ENCODE peak calls at places on chromosomes 1 and 21, in seven cellular contexts. C is astrocyte; L is nephron progenitor cell; P is esophagus squamous epithelium; D is CD4-positive, alpha-beta T cell; A is psoas muscle; F is K562. N is an unnamed sample.

GRCh38 chr1:6962390-6962955 is 177.2 kb downstream of the CAMTA1 start:
- DNase-seq in C (no peak), L (peak), P (no peak), D (peak), A (peak), F (peak), N (no peak)

GRCh38 chr1:5497471-5497870 is 494.8 kb downstream of the NPHP4 start:
- DNase-seq in C (no peak), L (no peak), P (no peak), D (no peak), A (no peak), F (no peak), N (no peak)

GRCh38 chr1:118556936-118557335 is 371.9 kb upstream of the SPAG17 start:
- DNase-seq in C (no peak), L (no peak), P (no peak), D (no peak), A (no peak), F (no peak), N (no peak)

GRCh38 chr1:71706030-71706671 is 576.2 kb downstream of the NEGR1 start:
- DNase-seq in C (no peak), L (no peak), P (no peak), D (no peak), A (no peak), F (no peak), N (no peak)

GRCh38 chr1:3190256-3191041 is 121.4 kb downstream of the PRDM16 start:
- DNase-seq in C (peak), L (no peak), P (no peak), D (no peak), A (no peak), F (no peak), N (no peak)

GRCh38 chr1:17197696-17198095 is 7.2 kb upstream of the PADI1 start:
- DNase-seq in C (no peak), L (no peak), P (no peak), D (no peak), A (no peak), F (no peak), N (no peak)

GRCh38 chr1:45012639-45013278 is 705 bp downstream of the UROD start:
- DNase-seq in C (peak), L (peak), P (no peak), D (no peak), A (peak), F (peak), N (peak)

GRCh38 chr1:2204384-2205190 is 10.0 kb upstream of the FAAP20 start:
- DNase-seq in C (peak), L (peak), P (no peak), D (no peak), A (peak), F (peak), N (peak)

GRCh38 chr1:77342745-77343144 is 60.9 kb downstream of the AK5 start:
- DNase-seq in C (no peak), L (no peak), P (no peak), D (no peak), A (no peak), F (no peak), N (no peak)

GRCh38 chr1:151515265-151515664 is 4.1 kb downstream of the CGN start:
- DNase-seq in C (no peak), L (no peak), P (no peak), D (no peak), A (no peak), F (no peak), N (no peak)

GRCh38 chr1:8665824-8666223 is 151.6 kb downstream of the RERE start:
- DNase-seq in C (no peak), L (no peak), P (no peak), D (no peak), A (no peak), F (no peak), N (no peak)

GRCh38 chr1:239717097-239718051 is 331.0 kb downstream of the CHRM3 start:
- DNase-seq in C (peak), L (no peak), P (no peak), D (no peak), A (no peak), F (no peak), N (no peak)

GRCh38 chr1:85361106-85361505 is 84.7 kb upstream of the BCL10 start:
- DNase-seq in C (peak), L (no peak), P (no peak), D (no peak), A (no peak), F (no peak), N (peak)

GRCh38 chr1:86971778-86972177 is 57.3 kb downstream of the HS2ST1 start:
- DNase-seq in C (no peak), L (no peak), P (no peak), D (no peak), A (no peak), F (no peak), N (no peak)

GRCh38 chr1:229582011-229582694 is 23.6 kb upstream of the ABCB10 start:
- DNase-seq in C (peak), L (no peak), P (no peak), D (no peak), A (peak), F (no peak), N (no peak)

GRCh38 chr1:229636042-229636441 is 10.0 kb downstream of the URB2 start:
- DNase-seq in C (no peak), L (no peak), P (no peak), D (no peak), A (no peak), F (no peak), N (no peak)

GRCh38 chr1:17289756-17290155 is 18.2 kb upstream of the PADI4 start:
- DNase-seq in C (peak), L (no peak), P (no peak), D (no peak), A (no peak), F (no peak), N (peak)

GRCh38 chr1:3348196-3348865 is 106.1 kb upstream of the ARHGEF16 start:
- DNase-seq in C (no peak), L (no peak), P (no peak), D (no peak), A (no peak), F (no peak), N (no peak)

GRCh38 chr21:41958886-41959563 is 5.2 kb upstream of the C2CD2 start:
- DNase-seq in C (no peak), L (no peak), P (no peak), D (no peak), A (peak), F (no peak), N (no peak)

GRCh38 chr1:155037043-155037442 is 3.4 kb downstream of the DCST1 start:
- DNase-seq in C (no peak), L (no peak), P (no peak), D (no peak), A (no peak), F (no peak), N (no peak)

GRCh38 chr1:232594018-232594502 is 35.9 kb downstream of the SIPA1L2 start:
- DNase-seq in C (peak), L (no peak), P (no peak), D (no peak), A (no peak), F (no peak), N (no peak)

GRCh38 chr1:32716312-32717126 is 13.9 kb upstream of the SYNC start:
- DNase-seq in C (no peak), L (peak), P (no peak), D (peak), A (peak), F (peak), N (no peak)

GRCh38 chr1:212434992-212435391 is 2.3 kb downstream of the NENF start:
- DNase-seq in C (no peak), L (no peak), P (no peak), D (no peak), A (no peak), F (no peak), N (no peak)

GRCh38 chr1:164519426-164519825 is 39.6 kb upstream of the PBX1 start:
- DNase-seq in C (no peak), L (no peak), P (no peak), D (no peak), A (no peak), F (no peak), N (no peak)

GRCh38 chr1:29513357-29513756 is 277.0 kb downstream of the PTPRU start:
- DNase-seq in C (peak), L (peak), P (no peak), D (no peak), A (peak), F (peak), N (peak)

GRCh38 chr1:106620521-106620954 is 435.9 kb upstream of the PRMT6 start:
- DNase-seq in C (peak), L (no peak), P (no peak), D (no peak), A (no peak), F (no peak), N (peak)
- TF ChIP-seq CTCF in C (no peak), L (no peak), P (no peak), D (no peak), A (no peak), F (no peak), N (no peak)

GRCh38 chr1:202656951-202657646 is 53.2 kb downstream of the SYT2 start:
- DNase-seq in C (no peak), L (peak), P (no peak), D (no peak), A (no peak), F (peak), N (peak)

GRCh38 chr1:202654079-202654478 is 56.2 kb downstream of the SYT2 start:
- DNase-seq in C (no peak), L (no peak), P (no peak), D (no peak), A (no peak), F (no peak), N (no peak)

GRCh38 chr1:202658251-202658650 is 52.0 kb downstream of the SYT2 start:
- DNase-seq in C (no peak), L (no peak), P (no peak), D (no peak), A (no peak), F (no peak), N (no peak)

GRCh38 chr1:202658766-202659165 is 51.5 kb downstream of the SYT2 start:
- DNase-seq in C (no peak), L (no peak), P (no peak), D (no peak), A (no peak), F (no peak), N (no peak)

DNA sequence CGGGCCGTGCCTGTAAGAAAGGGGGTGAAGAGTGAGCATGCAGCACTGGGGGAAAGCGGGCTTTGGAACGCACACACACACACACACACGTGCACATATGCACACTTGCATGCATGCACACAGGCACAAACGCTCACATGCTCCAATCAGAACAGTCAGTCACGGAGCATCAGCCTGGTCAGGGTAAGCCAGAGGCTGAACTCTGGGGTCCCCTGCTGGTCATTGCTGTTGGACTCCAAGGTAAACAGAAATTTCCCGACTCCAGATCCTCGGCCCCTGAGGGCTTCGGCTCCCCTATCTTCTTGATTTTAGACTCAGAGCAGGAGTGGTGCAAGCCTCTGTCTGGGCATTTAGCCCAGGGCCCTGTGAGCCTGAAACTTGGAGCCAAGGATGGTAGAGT is 54.2 kb downstream of the SYT2 start:
- DNase-seq in C (no peak), L (peak), P (no peak), D (no peak), A (no peak), F (peak), N (no peak)
- TF ChIP-seq CTCF in C (no peak), L (peak), P (no peak), D (no peak), A (no peak), F (peak), N (no peak)

GRCh38 chr1:217586586-217586985 is 44.3 kb downstream of the GPATCH2 start:
- DNase-seq in C (peak), L (no peak), P (no peak), D (no peak), A (no peak), F (no peak), N (no peak)

GRCh38 chr1:217585577-217585976 is 45.3 kb downstream of the GPATCH2 start:
- DNase-seq in C (no peak), L (no peak), P (no peak), D (no peak), A (no peak), F (no peak), N (no peak)

DNA sequence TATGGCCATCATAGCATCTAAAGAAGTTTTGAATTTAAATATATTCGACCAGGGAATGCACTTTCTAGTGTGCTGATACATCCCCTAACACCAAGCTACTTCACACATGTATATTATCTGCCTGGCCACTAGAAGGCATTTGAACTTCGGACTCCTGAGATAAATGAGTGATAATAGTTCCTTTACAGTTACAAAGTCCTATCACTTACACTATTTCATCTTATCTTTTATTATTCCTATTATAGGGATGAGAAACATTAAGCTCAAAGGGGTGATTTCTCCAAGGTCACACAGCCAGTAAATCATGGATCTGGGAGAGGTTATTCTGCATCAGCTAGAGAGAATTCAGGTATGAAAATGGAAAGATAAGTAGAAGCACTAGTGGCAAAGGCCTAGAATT is 40.3 kb downstream of the GPATCH2 start:
- DNase-seq in C (no peak), L (no peak), P (no peak), D (no peak), A (no peak), F (no peak), N (no peak)
- TF ChIP-seq CTCF in C (no peak), L (peak), P (no peak), D (no peak), A (no peak), F (no peak), N (no peak)

DNA sequence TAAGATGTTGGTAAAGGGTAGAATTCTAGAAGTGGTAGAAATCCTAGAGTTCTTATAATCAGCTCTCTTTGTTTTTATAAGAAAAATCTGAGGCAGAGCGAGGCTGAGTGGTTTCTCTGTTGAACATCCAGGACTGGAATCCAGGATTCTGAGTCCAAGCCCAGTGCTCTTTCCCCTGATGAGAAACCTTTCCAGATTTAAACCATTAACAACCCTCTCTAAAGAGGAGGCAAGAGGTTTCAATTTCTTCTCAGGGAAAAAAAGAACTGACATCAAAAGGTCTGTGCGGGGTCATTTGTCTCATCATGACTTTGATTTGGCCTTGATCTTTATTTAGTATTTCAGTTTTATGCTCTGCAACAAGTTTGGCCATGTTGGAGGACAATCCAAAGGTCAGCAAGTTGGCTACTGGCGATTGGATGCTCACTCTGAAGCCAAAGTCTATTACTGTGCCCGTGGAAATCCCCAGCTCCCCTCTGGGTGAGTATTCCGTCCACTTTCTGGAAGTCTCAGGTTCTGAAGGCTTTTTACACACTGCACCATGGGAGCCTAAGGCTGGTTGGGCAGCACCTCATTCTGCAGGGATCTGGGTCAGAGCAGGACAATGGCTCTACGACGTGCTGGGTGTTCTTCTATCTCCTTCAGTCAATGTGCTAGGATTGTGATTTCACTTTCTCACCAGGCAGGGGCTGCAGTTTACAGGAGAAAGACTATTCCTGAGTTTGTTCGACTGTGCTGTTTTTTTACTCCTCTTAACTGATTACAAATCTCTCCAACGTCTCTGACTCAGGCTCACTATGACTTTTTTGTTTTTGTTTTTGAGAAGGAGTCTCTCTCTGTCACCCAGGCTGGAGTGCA is 18.9 kb upstream of the CCT8 start:
- DNase-seq in C (peak), L (no peak), P (no peak), D (no peak), A (no peak), F (no peak), N (peak)
- TF ChIP-seq CTCF in C (peak), L (no peak), P (no peak), D (no peak), A (no peak), F (no peak), N (peak)

GRCh38 chr1:172609528-172609927 is 49.4 kb upstream of the FASLG start:
- DNase-seq in C (no peak), L (no peak), P (no peak), D (no peak), A (no peak), F (peak), N (peak)
- TF ChIP-seq CTCF in C (peak), L (no peak), P (no peak), D (peak), A (no peak), F (no peak), N (peak)

DNA sequence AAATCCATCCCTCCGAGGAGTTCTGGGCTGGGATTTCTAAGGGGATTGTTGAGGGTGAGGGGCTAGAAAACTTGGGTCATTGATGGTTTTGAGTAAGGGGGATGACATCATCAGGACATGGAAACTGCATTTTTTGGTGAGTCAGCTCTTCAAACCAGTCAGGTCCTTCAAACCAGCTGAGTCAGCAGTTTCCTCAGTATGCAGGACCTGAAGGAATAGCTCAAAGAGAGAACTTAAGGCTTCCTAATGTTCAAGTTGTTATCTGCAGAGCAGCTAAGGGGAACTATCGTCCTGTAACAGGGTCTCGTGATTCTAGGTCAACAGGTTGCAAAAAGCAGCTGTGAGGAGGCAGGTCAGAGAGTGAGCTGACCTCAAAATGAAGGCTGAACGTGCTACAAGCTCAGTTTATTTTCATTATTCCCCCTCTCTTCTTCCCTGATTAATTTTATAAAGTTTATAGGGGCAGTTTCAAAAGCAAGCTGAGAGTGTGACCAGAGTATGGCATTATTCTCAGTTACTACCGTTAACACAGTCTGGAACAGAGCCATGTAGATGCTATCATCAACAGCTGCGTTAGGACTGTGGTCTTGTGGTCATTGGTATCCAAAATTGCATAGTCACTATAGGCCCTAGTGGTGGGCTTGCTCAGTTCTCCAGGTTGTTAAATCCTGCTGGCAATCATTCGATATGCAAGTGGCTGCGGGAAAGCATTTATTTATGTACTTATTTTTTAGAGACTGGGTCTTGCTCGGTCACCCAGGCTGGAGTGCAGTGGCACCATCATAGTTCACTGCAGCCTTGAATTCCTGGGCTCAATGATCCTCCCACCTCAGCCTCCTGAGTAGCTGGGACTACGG is 10.7 kb upstream of the SDC3 start:
- DNase-seq in C (peak), L (no peak), P (no peak), D (no peak), A (no peak), F (peak), N (peak)
- TF ChIP-seq CTCF in C (peak), L (no peak), P (no peak), D (no peak), A (no peak), F (peak), N (no peak)

GRCh38 chr1:176560681-176561080 is 97.7 kb downstream of the PAPPA2 start:
- DNase-seq in C (peak), L (no peak), P (no peak), D (no peak), A (no peak), F (no peak), N (peak)

GRCh38 chr1:176555911-176556687 is 93.1 kb downstream of the PAPPA2 start:
- DNase-seq in C (no peak), L (no peak), P (no peak), D (no peak), A (no peak), F (no peak), N (no peak)

GRCh38 chr1:176557543-176558258 is 94.7 kb downstream of the PAPPA2 start:
- DNase-seq in C (no peak), L (no peak), P (no peak), D (no peak), A (no peak), F (no peak), N (no peak)

DNA sequence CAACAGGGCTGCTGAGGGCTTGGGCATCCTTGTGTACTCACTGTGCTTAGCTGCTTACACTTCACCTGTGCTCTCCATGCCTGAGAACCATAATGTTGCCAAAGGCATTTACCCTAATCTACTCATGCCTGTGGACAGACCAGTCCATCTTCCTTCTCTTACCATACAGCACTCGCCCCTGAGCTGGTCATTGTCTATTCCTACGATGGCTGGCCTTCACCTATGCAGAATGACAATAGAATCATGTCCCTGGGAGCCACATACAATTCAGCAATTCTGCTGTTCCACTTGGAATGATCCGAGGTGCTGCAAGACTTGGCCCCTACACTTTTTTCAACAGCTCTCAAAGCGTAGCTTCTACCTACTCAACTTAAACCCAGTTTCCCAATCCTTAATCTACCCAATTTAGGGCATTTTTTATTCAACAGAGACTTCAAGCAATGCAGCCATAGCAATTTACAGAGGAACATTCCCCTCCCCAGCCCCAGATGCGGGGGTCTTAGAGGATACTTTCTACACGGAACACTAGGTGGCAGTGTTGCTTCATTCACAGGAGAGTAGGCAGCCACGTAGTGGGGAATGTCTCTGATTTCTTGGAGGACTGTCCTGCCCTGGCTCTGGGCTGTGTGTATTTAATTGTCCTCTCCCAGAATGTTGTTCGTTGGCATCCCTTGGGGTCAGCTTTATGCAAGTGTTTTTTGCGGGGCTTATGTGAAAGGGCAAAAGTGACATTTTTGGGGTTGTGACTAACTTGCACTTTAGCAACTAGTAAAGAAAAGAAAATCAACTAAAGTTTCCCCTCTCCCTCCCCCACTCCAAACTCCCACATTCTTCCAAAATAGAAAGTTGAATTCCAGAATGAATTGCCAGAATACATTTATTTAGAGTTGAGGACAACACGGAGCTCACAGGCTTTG is 96.8 kb downstream of the PAPPA2 start:
- DNase-seq in C (peak), L (peak), P (no peak), D (no peak), A (peak), F (peak), N (peak)
- TF ChIP-seq CTCF in C (peak), L (peak), P (peak), D (no peak), A (peak), F (peak), N (peak)

N was measured in fibroblast of the aortic adventitia.